ENCODE peak calls at places on chromosomes 13 and 19, in four cellular contexts. V is neural crest cell; L is CD4-positive, alpha-beta T cell; C is body of pancreas. X is an unnamed sample.

GRCh38 chr13:30862707-30863106 is 43.4 kb upstream of the MEDAG start:
- DNase-seq in C (no peak), L (no peak), V (no peak), X (no peak)

GRCh38 chr19:35272122-35272715 is 3.5 kb downstream of the USF2 start:
- DNase-seq in L (no peak), C (no peak), V (no peak), X (no peak)

GRCh38 chr13:24905242-24905641 is 141.3 kb downstream of the RNF17 start:
- DNase-seq in L (no peak), V (no peak), C (no peak), X (peak; percentile 18)

GRCh38 chr19:38657633-38658222 is 10.3 kb downstream of the ACTN4 start:
- DNase-seq in L (no peak), V (no peak), C (no peak), X (peak; percentile 59)

GRCh38 chr13:90003566-90003965 is 1343.9 kb upstream of the MIR17HG start:
- DNase-seq in V (no peak), L (no peak), C (no peak), X (no peak)

GRCh38 chr19:35558400-35559280 is 4.8 kb downstream of the ATP4A start:
- DNase-seq in C (no peak), L (no peak), V (no peak), X (no peak)

GRCh38 chr19:14890616-14891379 is 4.9 kb upstream of the OR7A17 start:
- DNase-seq in V (no peak), C (no peak), L (no peak), X (no peak)

GRCh38 chr19:10352764-10353671 is 13.6 kb upstream of the ICAM3 start:
- DNase-seq in V (peak; percentile 59), C (no peak), L (no peak), X (no peak)

GRCh38 chr19:15154002-15154612 is 46.7 kb downstream of the NOTCH3 start:
- DNase-seq in C (no peak), L (no peak), V (peak; percentile 43), X (peak; percentile 67)

GRCh38 chr19:2391118-2391725 is 31.2 kb downstream of the TMPRSS9 start:
- DNase-seq in V (no peak), C (peak; percentile 38), L (peak; percentile 15), X (peak; percentile 82)

GRCh38 chr19:37932985-37933953 is 26.3 kb downstream of the SIPA1L3 start:
- DNase-seq in C (no peak), V (no peak), L (no peak), X (peak; percentile 34)

GRCh38 chr19:23799321-23799720 is 40.6 kb upstream of the ZNF681 start:
- DNase-seq in C (no peak), L (peak; percentile 29), V (no peak), X (no peak)

GRCh38 chr19:3122512-3122870 is 13.3 kb upstream of the GNA15 start:
- DNase-seq in L (no peak), V (no peak), C (no peak), X (no peak)

GRCh38 chr19:2477141-2477710 is 1.3 kb downstream of the GADD45B start:
- DNase-seq in C (peak; percentile 48), L (peak; percentile 18), V (no peak), X (no peak)

GRCh38 chr19:10420444-10421239 is at the start of gene PDE4A:
- DNase-seq in L (no peak), C (no peak), V (no peak), X (peak; percentile 44)

GRCh38 chr19:23310729-23311211 is 60.6 kb upstream of the ZNF724 start:
- DNase-seq in V (no peak), C (no peak), L (no peak), X (no peak)

GRCh38 chr19:54164369-54165068 is 5.0 kb upstream of the LENG1 start:
- DNase-seq in C (peak; percentile 61), V (peak; percentile 44), L (no peak), X (peak; percentile 40)

GRCh38 chr19:29966594-29967249 is 24.7 kb downstream of the URI1 start:
- DNase-seq in V (no peak), L (no peak), C (no peak), X (peak; percentile 44)

GRCh38 chr13:107462501-107462900 is 752.8 kb downstream of the LIG4 start:
- DNase-seq in C (no peak), V (no peak), L (no peak), X (no peak)

DNA sequence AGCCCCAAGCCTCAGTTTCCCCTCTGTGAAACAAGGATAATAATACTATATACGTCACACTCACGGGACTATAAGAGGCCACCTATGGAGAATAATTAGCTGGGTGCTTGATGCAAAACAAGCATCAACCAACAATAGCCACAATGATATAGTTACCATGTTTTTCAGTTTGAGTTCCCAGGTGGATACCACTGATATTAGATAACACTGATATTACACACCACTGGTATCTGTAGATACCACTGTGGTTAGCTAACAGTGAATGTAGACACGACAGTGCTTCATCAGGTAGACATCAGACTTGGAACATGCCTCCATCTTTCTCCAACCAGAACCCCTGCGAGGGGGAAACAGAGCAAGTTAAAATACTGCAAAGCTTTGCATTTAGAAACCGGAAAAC is 80.5 kb downstream of the RNASEH2B start:
- DNase-seq in C (no peak), V (no peak), L (no peak), X (no peak)
- TF ChIP-seq CTCF in C (no peak), V (no peak), L (no peak), X (no peak)

DNA sequence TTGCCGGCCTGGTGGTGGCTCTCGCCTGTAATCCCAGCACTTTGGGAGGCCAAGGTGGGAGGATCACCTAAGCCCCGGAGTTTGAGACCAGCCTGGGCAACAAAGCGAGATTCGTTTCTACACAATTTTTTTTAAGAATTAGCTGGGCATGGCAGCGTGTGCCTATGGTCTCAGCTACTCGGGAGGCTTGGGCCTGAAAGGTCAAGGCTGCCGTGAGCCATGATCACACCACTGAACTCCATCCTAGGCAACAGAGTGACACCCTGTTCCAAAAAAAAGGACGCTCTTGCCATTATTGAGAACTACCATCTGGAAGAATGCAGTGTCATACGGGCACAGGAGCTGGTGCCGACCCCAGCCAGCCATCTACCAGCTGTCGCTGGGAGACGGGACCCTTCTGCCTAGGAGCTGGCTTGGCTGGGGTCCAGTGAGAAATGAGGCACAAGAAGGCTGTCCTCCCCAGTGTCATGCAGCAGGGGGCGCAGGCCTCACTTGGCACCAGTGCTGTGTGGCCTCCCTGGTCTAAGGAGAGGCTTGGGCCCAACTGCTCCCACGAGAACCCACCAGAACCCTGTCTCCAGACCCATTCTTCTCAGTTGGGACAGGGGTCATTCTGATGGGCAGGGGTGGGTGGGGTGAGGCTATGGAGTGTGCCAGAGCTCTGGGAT is 12.2 kb upstream of the RELB start:
- DNase-seq in L (peak; percentile 46), C (peak; percentile 69), V (peak; percentile 64), X (peak; percentile 75)
- TF ChIP-seq CTCF in L (peak; percentile 48), C (peak; percentile 12), V (peak; percentile 67), X (peak; percentile 71)

GRCh38 chr13:41058229-41059070 is 2.9 kb upstream of the WBP4 start:
- DNase-seq in C (no peak), V (no peak), L (no peak), X (no peak)

GRCh38 chr13:41060723-41061074 is 610 bp upstream of the WBP4 start:
- DNase-seq in L (peak; percentile 71), C (peak; percentile 76), V (peak; percentile 78), X (no peak)

GRCh38 chr13:41059466-41059865 is 1.8 kb upstream of the WBP4 start:
- DNase-seq in V (no peak), C (no peak), L (no peak), X (no peak)

GRCh38 chr13:41061075-41061913 is at the start of gene WBP4:
- DNase-seq in C (peak; percentile 94), V (peak; percentile 94), L (peak; percentile 84), X (peak; percentile 97)

GRCh38 chr13:41059896-41060722 is 1.2 kb upstream of the WBP4 start:
- DNase-seq in V (peak; percentile 80), L (peak; percentile 45), C (peak; percentile 90), X (peak; percentile 86)
- TF ChIP-seq CTCF in V (peak; percentile 37), L (no peak), C (no peak), X (peak; percentile 13)

DNA sequence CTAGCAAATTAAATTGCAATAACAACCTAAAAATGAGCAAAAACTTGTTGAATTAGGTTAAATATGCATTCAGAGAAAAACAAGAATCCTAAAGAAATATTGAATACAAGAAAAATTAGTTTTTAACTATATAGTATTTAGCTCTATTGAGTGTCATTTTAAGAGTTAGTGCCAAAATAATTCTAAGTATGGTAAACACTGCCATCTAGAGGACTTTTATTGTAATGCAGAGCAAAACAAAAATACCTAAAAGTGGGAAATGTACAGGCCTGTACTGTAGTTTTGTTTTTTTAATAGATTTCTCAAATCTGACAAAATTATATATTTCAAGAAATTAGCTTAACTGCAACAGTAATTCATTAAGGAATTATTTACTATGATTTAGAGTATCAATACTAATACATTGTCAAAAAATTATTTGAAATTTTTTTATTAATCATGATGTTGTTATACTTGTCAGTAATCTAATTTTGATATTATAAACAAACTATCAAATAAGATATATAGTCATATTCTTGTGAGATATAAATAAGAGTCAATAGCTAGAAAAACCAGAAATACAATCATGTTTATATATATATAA is 8.2 kb upstream of the PCDH9 start:
- DNase-seq in L (no peak), C (no peak), V (no peak), X (peak; percentile 67)
- TF ChIP-seq CTCF in L (peak; percentile 94), C (peak; percentile 62), V (peak; percentile 89), X (peak; percentile 63)

GRCh38 chr13:92901739-92902138 is 324.9 kb upstream of the GPC6 start:
- DNase-seq in V (no peak), C (no peak), L (no peak), X (no peak)

GRCh38 chr13:92900455-92900854 is 326.2 kb upstream of the GPC6 start:
- DNase-seq in L (no peak), C (no peak), V (no peak), X (no peak)

GRCh38 chr13:92896842-92897241 is 329.8 kb upstream of the GPC6 start:
- DNase-seq in V (no peak), C (no peak), L (no peak), X (peak; percentile 70)
- TF ChIP-seq CTCF in V (peak; percentile 68), C (no peak), L (no peak), X (peak; percentile 30)

DNA sequence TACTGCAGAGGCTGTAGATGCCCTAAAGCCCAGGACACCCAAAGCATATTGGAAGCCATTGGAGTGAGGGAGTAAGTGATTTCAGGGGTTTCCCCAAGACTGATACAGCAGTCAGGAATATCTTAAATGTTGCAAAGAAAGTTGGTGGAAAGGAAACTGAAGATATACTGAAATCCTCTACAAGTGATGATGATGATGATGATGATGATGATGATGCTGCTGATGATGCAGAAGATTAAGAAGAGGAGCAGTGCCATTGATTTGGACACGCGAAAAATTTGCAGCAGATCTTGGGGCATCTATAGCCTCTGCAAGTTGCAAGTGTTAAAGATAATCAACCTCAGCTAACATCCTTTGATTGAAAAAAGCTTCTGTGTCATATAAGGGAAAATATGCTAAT is 23.8 kb downstream of the ZNF44 start:
- DNase-seq in V (no peak), C (no peak), L (no peak), X (no peak)
- TF ChIP-seq CTCF in V (no peak), C (no peak), L (no peak), X (no peak)

DNA sequence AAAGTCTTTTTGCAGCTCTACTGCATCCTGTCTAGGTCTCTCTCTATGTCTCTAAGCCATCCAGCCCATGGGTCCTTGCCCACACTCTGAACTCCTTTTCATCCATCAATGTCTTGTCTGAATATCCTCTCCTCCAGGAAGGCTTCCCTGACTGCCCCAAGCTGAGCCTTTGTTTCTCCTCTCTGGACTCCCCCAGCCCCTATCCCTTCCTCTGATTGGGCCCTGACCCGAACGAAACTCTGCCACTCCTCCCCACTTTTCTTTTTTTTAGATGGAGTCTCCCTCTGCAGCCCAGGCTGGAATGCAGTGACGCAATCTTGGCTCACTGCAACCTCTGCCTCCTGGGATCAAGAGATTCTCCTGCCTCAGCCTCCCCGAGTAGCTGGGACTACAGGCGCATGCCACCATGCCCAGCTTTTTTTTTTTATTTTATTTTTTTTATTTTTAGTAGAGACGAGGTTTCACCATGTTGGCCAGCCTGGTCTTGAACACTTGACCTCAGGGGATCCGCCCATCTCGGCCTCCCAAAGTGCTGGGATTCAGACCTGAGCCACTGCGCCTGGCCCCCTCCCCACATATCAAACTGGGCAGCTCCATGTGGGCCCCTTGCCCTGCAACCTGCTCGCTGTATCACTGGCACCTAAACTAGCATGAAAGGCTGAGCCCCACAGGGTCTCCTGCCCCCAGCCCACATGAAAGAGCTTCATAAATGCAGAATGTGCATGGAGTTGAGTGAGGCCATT is 870 bp upstream of the UNC13A start:
- DNase-seq in C (no peak), L (no peak), V (no peak), X (no peak)
- TF ChIP-seq CTCF in C (no peak), L (no peak), V (no peak), X (no peak)